ENCODE peak calls at places on chromosomes 6 and 20, in eight cellular contexts. A, B, I, L, V, D, F and J are unnamed samples. For H3K4me1, the result is how much of the 10 kb centered on the place peaks cover.

GRCh38 chr6:81693212-81693611 is 59.3 kb downstream of the TENT5A start:
- DNase-seq in A (no peak), B (no peak), I (no peak), L (no peak), V (no peak), D (no peak), F (no peak), J (no peak)

GRCh38 chr20:48163521-48163920 is 378.2 kb upstream of the SULF2 start:
- DNase-seq in A (no peak), B (no peak), I (no peak), L (no peak), V (no peak), D (no peak), F (no peak), J (no peak)

GRCh38 chr6:225121-225721 is 67.1 kb upstream of the DUSP22 start:
- DNase-seq in A (no peak), B (peak), I (no peak), L (peak), V (peak), D (no peak), F (no peak), J (peak)

GRCh38 chr6:107695061-107695715 is 128.9 kb downstream of the SCML4 start:
- DNase-seq in A (no peak), B (no peak), I (peak), L (no peak), V (no peak), D (no peak), F (no peak), J (no peak)

GRCh38 chr6:90720404-90720803 is 133.5 kb upstream of the MAP3K7 start:
- DNase-seq in A (no peak), B (no peak), I (no peak), L (no peak), V (no peak), D (no peak), F (no peak), J (no peak)

GRCh38 chr6:39208233-39208720 is 21.0 kb downstream of the KCNK5 start:
- DNase-seq in A (no peak), B (no peak), I (no peak), L (no peak), V (no peak), D (no peak), F (no peak), J (no peak)

GRCh38 chr20:43188861-43189613 is 669 bp downstream of the PTPRT start:
- DNase-seq in A (no peak), B (no peak), I (no peak), L (no peak), V (no peak), D (no peak), F (no peak), J (no peak)

GRCh38 chr6:89458720-89459119 is 25.8 kb downstream of the ANKRD6 start:
- DNase-seq in A (no peak), B (no peak), I (no peak), L (no peak), V (no peak), D (no peak), F (no peak), J (no peak)

GRCh38 chr6:30411515-30412207 is 66.7 kb downstream of the RPP21 start:
- DNase-seq in A (peak), B (peak), I (peak), L (peak), V (peak), D (peak), F (no peak), J (peak)

GRCh38 chr6:107667790-107668189 is 156.3 kb downstream of the SCML4 start:
- DNase-seq in A (no peak), B (no peak), I (no peak), L (no peak), V (no peak), D (no peak), F (no peak), J (no peak)

DNA sequence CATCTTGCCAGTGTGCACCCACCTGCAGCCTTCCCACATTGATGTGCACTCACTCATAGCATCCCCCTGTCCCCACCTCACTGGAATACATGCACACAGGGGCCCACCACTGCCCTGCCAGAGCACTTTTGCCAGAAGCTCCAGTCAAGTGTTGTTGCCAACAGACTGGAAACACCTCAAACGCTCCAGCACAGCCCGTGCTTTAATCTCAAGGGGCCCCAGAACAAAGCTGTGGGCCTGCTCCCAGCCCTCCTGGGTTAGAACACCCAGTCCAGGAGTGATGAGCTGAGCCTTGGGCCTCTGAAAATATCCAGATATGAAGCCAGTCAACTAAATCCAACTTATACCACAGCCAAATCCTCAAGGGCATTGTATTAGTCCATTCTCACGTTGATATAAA is 77.1 kb downstream of the CYP39A1 start:
- DNase-seq in A (no peak), B (no peak), I (no peak), L (no peak), V (no peak), D (no peak), F (no peak), J (no peak)
- H3K4me1 ChIP-seq in A (under half), B (under half), I (under half), L (under half), V (under half), D (under half), F (under half), J (under half)

GRCh38 chr20:1038205-1038604 is 36.1 kb upstream of the RSPO4 start:
- DNase-seq in A (no peak), B (no peak), I (no peak), L (no peak), V (no peak), D (no peak), F (no peak), J (no peak)

GRCh38 chr20:1037039-1037438 is 34.9 kb upstream of the RSPO4 start:
- DNase-seq in A (no peak), B (no peak), I (no peak), L (no peak), V (no peak), D (no peak), F (no peak), J (no peak)

GRCh38 chr20:1045860-1046418 is 43.8 kb upstream of the RSPO4 start:
- DNase-seq in A (no peak), B (no peak), I (no peak), L (no peak), V (no peak), D (no peak), F (no peak), J (no peak)

DNA sequence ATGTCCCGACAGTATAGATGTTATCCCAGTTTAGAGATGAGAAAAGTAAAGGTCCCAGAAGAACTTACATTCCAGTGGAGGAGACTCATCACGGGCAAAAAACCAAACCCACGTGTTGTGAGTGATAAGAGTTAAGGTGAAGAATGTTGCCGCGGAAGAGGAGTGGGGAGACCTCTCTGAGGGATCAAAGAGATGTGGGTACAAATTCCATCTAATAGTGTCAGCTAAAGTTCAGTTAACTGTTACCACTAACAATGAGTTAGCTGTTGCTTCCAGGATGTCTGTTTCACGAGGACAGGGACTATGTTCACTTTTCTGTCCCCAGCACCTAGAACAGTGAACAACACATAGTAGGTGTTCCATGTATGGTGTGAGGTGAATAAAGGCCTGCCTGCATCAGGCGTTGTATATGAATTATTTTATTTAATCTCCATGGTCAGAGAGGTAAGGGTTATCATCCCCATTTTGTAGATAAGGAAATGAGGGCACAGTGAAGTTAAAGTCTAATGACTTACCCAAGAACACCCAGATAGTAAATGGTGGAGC is 39.8 kb upstream of the RSPO4 start:
- DNase-seq in A (no peak), B (no peak), I (no peak), L (no peak), V (no peak), D (no peak), F (no peak), J (no peak)
- H3K4me3 ChIP-seq in A (no peak), B (no peak), I (no peak), L (no peak), V (no peak), D (no peak), F (no peak), J (no peak)

GRCh38 chr6:134247854-134248580 is 69.9 kb downstream of the SGK1 start:
- DNase-seq in A (no peak), B (no peak), I (no peak), L (no peak), V (no peak), D (no peak), F (no peak), J (no peak)

GRCh38 chr6:134253681-134254080 is 64.2 kb downstream of the SGK1 start:
- DNase-seq in A (peak), B (no peak), I (peak), L (no peak), V (no peak), D (no peak), F (peak), J (no peak)

GRCh38 chr6:134249412-134249758 is 68.5 kb downstream of the SGK1 start:
- DNase-seq in A (peak), B (no peak), I (peak), L (no peak), V (no peak), D (no peak), F (no peak), J (no peak)

GRCh38 chr6:134249759-134250602 is 67.9 kb downstream of the SGK1 start:
- DNase-seq in A (peak), B (no peak), I (peak), L (no peak), V (no peak), D (no peak), F (no peak), J (no peak)

GRCh38 chr6:134250776-134251175 is 67.1 kb downstream of the SGK1 start:
- DNase-seq in A (no peak), B (no peak), I (no peak), L (no peak), V (no peak), D (no peak), F (no peak), J (no peak)
- H3K4me1 ChIP-seq in A (half or more), B (half or more), I (under half), L (under half), V (under half), D (under half), F (under half), J (half or more)

DNA sequence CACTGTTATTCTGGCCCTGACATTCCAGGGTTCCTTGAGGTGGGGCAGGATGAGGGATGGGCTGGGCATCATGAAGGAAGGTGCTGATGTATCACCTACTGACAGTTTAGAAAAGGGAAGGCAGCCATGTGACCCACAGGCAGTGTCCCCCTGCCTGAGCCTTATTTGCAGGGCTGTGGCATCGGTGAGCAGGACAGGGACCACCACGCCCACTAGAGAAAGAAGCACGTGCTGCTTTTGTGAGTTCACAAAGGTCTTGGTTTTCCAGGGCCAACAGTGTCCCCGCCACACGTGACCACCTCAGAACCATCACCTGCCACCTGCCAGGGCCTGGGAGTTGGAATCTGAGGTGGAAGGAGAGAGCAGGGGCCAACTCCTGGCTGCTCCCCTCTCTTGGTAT is 43.5 kb upstream of the SCRT2 start:
- DNase-seq in A (no peak), B (no peak), I (no peak), L (no peak), V (no peak), D (no peak), F (no peak), J (no peak)
- H3K4me3 ChIP-seq in A (no peak), B (no peak), I (no peak), L (no peak), V (no peak), D (no peak), F (no peak), J (no peak)

GRCh38 chr20:49170714-49171113 is 17.4 kb downstream of the STAU1 start:
- DNase-seq in A (no peak), B (no peak), I (no peak), L (no peak), V (no peak), D (no peak), F (no peak), J (no peak)

GRCh38 chr20:49172413-49172812 is 15.7 kb downstream of the STAU1 start:
- DNase-seq in A (no peak), B (no peak), I (no peak), L (no peak), V (no peak), D (no peak), F (no peak), J (no peak)

GRCh38 chr20:49169547-49169946 is 18.6 kb downstream of the STAU1 start:
- DNase-seq in A (no peak), B (no peak), I (no peak), L (no peak), V (no peak), D (no peak), F (no peak), J (no peak)

GRCh38 chr20:49171928-49172327 is 16.2 kb downstream of the STAU1 start:
- DNase-seq in A (no peak), B (no peak), I (no peak), L (no peak), V (no peak), D (no peak), F (no peak), J (no peak)

GRCh38 chr20:49174183-49174582 is 14.0 kb downstream of the STAU1 start:
- DNase-seq in A (no peak), B (no peak), I (no peak), L (no peak), V (no peak), D (no peak), F (no peak), J (no peak)
- H3K4me1 ChIP-seq in A (under half), B (under half), I (under half), L (under half), V (under half), D (under half), F (under half), J (under half)

DNA sequence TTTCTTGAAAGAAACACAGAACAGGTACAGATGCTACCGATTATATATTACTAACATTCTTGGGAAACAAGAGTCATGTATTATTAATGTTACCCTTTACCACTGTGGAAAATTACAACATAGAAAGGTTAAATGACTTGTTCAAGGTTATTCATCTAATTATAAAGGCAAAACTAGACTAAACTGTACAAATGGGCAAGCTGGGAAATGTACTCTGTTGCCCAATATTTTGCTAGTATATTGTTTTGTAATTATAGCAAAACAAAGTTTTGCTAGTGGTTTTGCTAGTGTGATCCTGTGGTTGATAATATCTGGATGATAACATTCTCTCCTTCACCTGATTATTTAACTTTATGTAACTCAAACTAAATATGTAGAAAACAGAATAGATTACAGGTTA is 96.5 kb downstream of the TINAG start:
- DNase-seq in A (no peak), B (no peak), I (no peak), L (no peak), V (no peak), D (no peak), F (no peak), J (no peak)
- H3K4me3 ChIP-seq in A (no peak), B (no peak), I (no peak), L (no peak), V (no peak), D (no peak), F (no peak), J (no peak)

GRCh38 chr20:23161244-23161875 is 75.2 kb upstream of the CD93 start:
- DNase-seq in A (no peak), B (no peak), I (peak), L (no peak), V (no peak), D (no peak), F (no peak), J (no peak)
- H3K4me1 ChIP-seq in A (under half), B (under half), I (under half), L (half or more), V (under half), D (under half), F (under half), J (under half)

GRCh38 chr20:60638430-60639098 is 613.5 kb upstream of the CDH4 start:
- DNase-seq in A (no peak), B (no peak), I (no peak), L (no peak), V (no peak), D (no peak), F (no peak), J (no peak)

GRCh38 chr20:60634773-60635172 is 617.3 kb upstream of the CDH4 start:
- DNase-seq in A (no peak), B (no peak), I (no peak), L (no peak), V (no peak), D (no peak), F (no peak), J (no peak)

GRCh38 chr20:60636417-60636816 is 615.6 kb upstream of the CDH4 start:
- DNase-seq in A (no peak), B (no peak), I (no peak), L (no peak), V (no peak), D (no peak), F (no peak), J (no peak)

GRCh38 chr20:60642048-60642447 is 610.0 kb upstream of the CDH4 start:
- DNase-seq in A (no peak), B (no peak), I (no peak), L (no peak), V (no peak), D (no peak), F (no peak), J (no peak)

DNA sequence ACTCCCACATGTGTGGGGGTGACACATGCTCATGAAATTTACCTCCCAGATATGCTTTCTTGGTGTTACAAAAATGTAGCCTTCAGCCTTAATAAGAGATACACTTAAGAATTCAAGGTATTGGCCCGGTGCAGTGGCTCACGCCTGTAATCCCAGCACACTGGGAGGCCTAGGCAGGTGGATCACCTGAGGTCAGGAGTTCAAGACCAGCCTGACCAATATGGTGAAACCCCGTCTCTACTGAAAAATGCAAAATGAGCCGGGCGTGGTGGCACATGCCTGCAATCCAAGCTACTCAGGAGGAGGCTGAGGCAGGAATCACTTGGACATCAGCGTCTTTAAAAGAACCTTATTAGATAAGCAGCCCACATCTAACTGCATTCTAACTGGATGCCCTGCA is 614.3 kb upstream of the CDH4 start:
- DNase-seq in A (no peak), B (no peak), I (no peak), L (no peak), V (no peak), D (no peak), F (no peak), J (no peak)
- H3K4me3 ChIP-seq in A (no peak), B (no peak), I (no peak), L (no peak), V (no peak), D (no peak), F (no peak), J (no peak)